ENCODE peak calls at places on chromosomes 16 and 17, in four cellular contexts. U, K, Y and L are unnamed samples. For H3K4me1, the result is how much of the 10 kb centered on the place peaks cover.

GRCh38 chr16:47528431-47528830 is 67.3 kb downstream of the PHKB start:
- DNase-seq in U (no peak), Y (no peak), K (no peak), L (no peak)

GRCh38 chr17:74918906-74919305 is 4.1 kb downstream of the USH1G start:
- DNase-seq in U (no peak), Y (no peak), K (no peak), L (no peak)

GRCh38 chr16:2076072-2076865 is 28.5 kb downstream of the TSC2 start:
- DNase-seq in K (no peak), Y (no peak), U (no peak), L (no peak)

GRCh38 chr17:45248132-45248936 is 13.6 kb downstream of the SPATA32 start:
- DNase-seq in Y (peak), U (no peak), K (peak), L (no peak)

GRCh38 chr16:22099256-22099975 is 7.1 kb downstream of the VWA3A start:
- DNase-seq in Y (no peak), U (no peak), K (no peak), L (no peak)

GRCh38 chr16:891353-891740 is 79.4 kb downstream of the LMF1 start:
- DNase-seq in K (no peak), U (peak), Y (no peak), L (no peak)

GRCh38 chr17:17564896-17565295 is 26.6 kb downstream of the PEMT start:
- DNase-seq in U (no peak), Y (no peak), K (no peak), L (no peak)

GRCh38 chr16:77777745-77778144 is 10.6 kb upstream of the VAT1L start:
- DNase-seq in Y (no peak), U (no peak), K (no peak), L (no peak)

GRCh38 chr17:58120195-58120822 is 27.9 kb upstream of the OR4D1 start:
- DNase-seq in Y (no peak), K (peak), U (no peak), L (peak)

GRCh38 chr17:47949951-47950350 is 7.7 kb downstream of the PRR15L start:
- DNase-seq in U (no peak), K (peak), Y (no peak), L (no peak)

GRCh38 chr17:1551741-1552140 is 10.9 kb downstream of the PITPNA start:
- DNase-seq in Y (no peak), K (no peak), U (no peak), L (no peak)

GRCh38 chr16:68231384-68232136 is 4.4 kb downstream of the ESRP2 start:
- DNase-seq in Y (no peak), U (no peak), K (no peak), L (no peak)

GRCh38 chr16:28575446-28576109 is 21.3 kb downstream of the SULT1A2 start:
- DNase-seq in Y (no peak), U (no peak), K (no peak), L (no peak)

GRCh38 chr17:76543482-76544122 is 3.8 kb downstream of the PRCD start:
- DNase-seq in Y (no peak), K (no peak), U (no peak), L (no peak)

GRCh38 chr16:82633964-82634600 is 7.3 kb downstream of the CDH13 start:
- DNase-seq in U (peak), Y (no peak), K (no peak), L (no peak)

GRCh38 chr17:804541-805435 is 22.6 kb downstream of the MRM3 start:
- DNase-seq in Y (no peak), K (no peak), U (no peak), L (no peak)

GRCh38 chr17:63834431-63835166 is 7.1 kb upstream of the FTSJ3 start:
- DNase-seq in K (peak), Y (peak), U (peak), L (peak)

GRCh38 chr16:80803341-80804060 is 897 bp downstream of the CDYL2 start:
- DNase-seq in Y (no peak), K (peak), U (peak), L (peak)

GRCh38 chr16:73329363-73330306 is 281.7 kb upstream of the ZFHX3 start:
- DNase-seq in K (no peak), Y (no peak), U (no peak), L (no peak)

GRCh38 chr16:23398987-23399805 is 53.8 kb downstream of the COG7 start:
- DNase-seq in Y (no peak), K (no peak), U (peak), L (no peak)
- H3K27ac ChIP-seq in Y (no peak), K (no peak), U (peak), L (no peak)

GRCh38 chr17:40560592-40561293 is 4.5 kb downstream of the CCR7 start:
- DNase-seq in K (peak), Y (no peak), U (no peak), L (no peak)
- H3K4me1 ChIP-seq in K (under half), Y (half or more), U (under half), L (under half)

GRCh38 chr17:7394452-7395191 is at the start of gene PLSCR3:
- DNase-seq in Y (peak), K (peak), U (peak), L (peak)
- H3K27ac ChIP-seq in Y (peak), K (peak), U (peak), L (peak)

DNA sequence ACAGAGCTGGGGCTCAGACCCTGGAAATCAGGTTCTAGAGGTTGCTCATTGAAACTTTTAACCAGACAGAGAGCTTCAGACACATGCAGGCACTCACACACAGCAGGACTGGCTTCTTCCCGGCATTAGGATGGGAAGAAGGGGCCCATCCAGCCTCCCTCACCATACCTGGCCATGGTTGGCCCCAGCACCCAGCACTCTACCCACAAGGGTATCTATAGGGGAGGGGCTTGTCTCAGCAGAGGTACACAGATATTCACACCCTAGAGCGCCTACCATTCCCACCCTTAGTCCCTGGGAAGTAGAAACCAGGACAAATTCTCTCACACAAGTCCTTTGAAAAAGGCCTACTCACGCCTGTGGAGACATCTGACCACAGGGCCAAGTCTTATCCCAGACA is 20.5 kb upstream of the CCL2 start:
- DNase-seq in K (no peak), Y (no peak), U (no peak), L (no peak)
- H3K4me1 ChIP-seq in K (under half), Y (under half), U (under half), L (under half)

DNA sequence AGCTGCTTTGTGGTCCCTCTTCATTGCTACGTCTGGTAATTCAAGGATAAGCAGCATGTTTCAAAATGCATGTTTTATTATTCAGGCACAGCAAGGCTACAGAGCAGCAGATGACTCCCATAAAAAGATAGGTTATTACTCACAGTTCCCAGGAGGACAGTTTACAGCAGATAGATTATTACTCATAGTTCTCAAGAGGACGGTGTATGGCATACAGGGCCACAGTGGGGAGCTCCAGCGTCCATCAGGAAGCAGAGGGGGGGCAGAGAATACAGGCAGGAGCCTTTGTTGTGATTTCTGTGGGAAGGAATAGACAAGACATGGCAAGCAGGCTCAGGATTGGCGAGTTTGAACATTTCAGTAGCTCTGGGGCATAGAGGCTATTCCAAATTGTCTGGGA is 72.9 kb downstream of the DNAH9 start:
- DNase-seq in Y (no peak), U (no peak), K (no peak), L (no peak)
- H3K27ac ChIP-seq in Y (no peak), U (no peak), K (no peak), L (no peak)